ENCODE peak calls at places on chromosomes 3 and 15, in nine cellular contexts. K is HCT116, H is SK-N-SH, T is A549, Z is NB4, P is HepG2, V is endothelial cell of umbilical vein, W is H1, G is GM12878. U is an unnamed sample.
A peak's percentile ranks its signal among the peaks of the same experiment; 100 is the strongest.

GRCh38 chr15:82647045-82647834 is at the start of gene CPEB1:
- DNase-seq in Z (no peak), V (no peak), G (no peak), K (no peak), P (no peak), H (peak; percentile 90), T (peak; percentile 66), W (no peak), U (peak; percentile 49)

GRCh38 chr3:150495563-150496168 is 50.6 kb downstream of the SERP1 start:
- DNase-seq in K (peak; percentile 35), W (no peak), T (peak; percentile 39), Z (peak; percentile 51), G (no peak), V (peak; percentile 75), P (peak; percentile 32), H (peak; percentile 50), U (no peak)

GRCh38 chr3:67524046-67524445 is 130.4 kb downstream of the SUCLG2 start:
- DNase-seq in W (no peak), V (no peak), Z (no peak), T (no peak), G (no peak), K (no peak), H (no peak), P (no peak), U (no peak)

GRCh38 chr15:69758810-69759410 is 306.3 kb downstream of the RPLP1 start:
- DNase-seq in P (no peak), G (peak; percentile 56), W (no peak), T (no peak), H (no peak), K (no peak), V (peak; percentile 27), Z (peak; percentile 98), U (no peak)

GRCh38 chr3:172087827-172088580 is 48.6 kb downstream of the FNDC3B start:
- DNase-seq in Z (no peak), H (no peak), W (no peak), K (no peak), T (no peak), G (peak; percentile 45), V (no peak), P (no peak), U (no peak)

GRCh38 chr3:14285526-14285925 is 106.9 kb downstream of the LSM3 start:
- DNase-seq in Z (no peak), K (no peak), W (no peak), G (no peak), V (no peak), P (no peak), T (no peak), H (no peak), U (no peak)

GRCh38 chr15:65576669-65577068 is 34.3 kb downstream of the INTS14 start:
- DNase-seq in P (no peak), T (no peak), G (no peak), W (no peak), K (no peak), H (no peak), Z (no peak), V (peak; percentile 70), U (no peak)

GRCh38 chr3:59482684-59483083 is 432.9 kb upstream of the CFAP20DC start:
- DNase-seq in V (no peak), P (no peak), T (no peak), G (no peak), H (no peak), Z (no peak), K (no peak), W (no peak), U (no peak)

GRCh38 chr15:23694592-23694991 is 7.5 kb upstream of the NDN start:
- DNase-seq in K (no peak), G (no peak), P (no peak), H (no peak), Z (no peak), V (no peak), W (no peak), T (no peak), U (no peak)

GRCh38 chr3:126397610-126398422 is 3.1 kb downstream of the CFAP100 start:
- DNase-seq in G (no peak), H (no peak), W (no peak), P (no peak), Z (no peak), K (no peak), T (no peak), V (no peak), U (no peak)

GRCh38 chr3:101377209-101377608 is 56.8 kb upstream of the IMPG2 start:
- DNase-seq in T (no peak), H (no peak), W (no peak), G (peak; percentile 12), Z (no peak), K (no peak), P (no peak), V (peak; percentile 1), U (no peak)

GRCh38 chr3:169664034-169664820 is 715 bp upstream of the MECOM start:
- DNase-seq in T (no peak), P (no peak), Z (no peak), V (peak; percentile 71), K (no peak), G (no peak), H (peak; percentile 35), W (no peak), U (no peak)

GRCh38 chr15:96947830-96948229 is 617.3 kb downstream of the NR2F2 start:
- DNase-seq in T (no peak), G (no peak), Z (no peak), W (no peak), H (peak; percentile 10), P (no peak), V (peak; percentile 22), K (no peak), U (peak; percentile 38)

GRCh38 chr3:123105201-123106189 is 38.7 kb downstream of the PDIA5 start:
- DNase-seq in H (no peak), T (no peak), V (no peak), Z (no peak), G (peak; percentile 33), K (no peak), W (no peak), P (no peak), U (no peak)

GRCh38 chr3:9216736-9217135 is 32.7 kb downstream of the SRGAP3 start:
- DNase-seq in T (no peak), H (no peak), Z (no peak), W (no peak), K (no peak), V (no peak), G (no peak), P (no peak), U (no peak)

DNA sequence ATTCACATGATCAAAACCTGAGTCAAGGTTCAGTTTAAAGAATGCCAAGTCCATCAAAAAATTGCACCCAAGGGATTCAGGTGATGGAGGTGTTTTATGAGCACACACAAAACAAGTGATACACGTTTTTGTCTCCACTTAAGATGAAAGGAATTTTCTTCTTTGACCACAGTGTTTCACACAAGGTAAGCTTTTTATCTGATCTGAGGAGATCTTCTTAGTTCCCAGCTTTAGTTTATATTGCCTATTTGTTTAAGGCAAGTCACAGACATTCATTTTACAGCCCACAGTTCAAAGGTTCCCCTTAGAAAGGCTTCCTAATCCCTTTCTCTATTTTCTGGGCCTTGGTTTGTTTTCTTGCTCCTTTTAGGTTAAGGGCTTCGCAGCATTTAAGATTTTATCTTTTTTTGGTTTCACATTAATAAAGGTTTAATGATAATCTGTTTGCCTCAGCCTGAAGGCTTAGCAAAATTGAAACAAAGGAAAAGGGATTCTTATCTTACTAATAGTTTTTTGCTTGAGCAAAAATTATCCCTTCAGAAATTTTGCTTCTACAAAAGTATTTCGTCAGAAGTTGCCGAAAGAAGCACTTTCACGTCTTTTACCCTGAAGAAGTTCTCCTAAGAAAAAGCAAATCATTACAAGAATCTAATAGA is 420.5 kb upstream of the NAALADL2 start:
- DNase-seq in G (no peak), Z (no peak), W (no peak), T (no peak), H (no peak), K (peak; percentile 76), V (peak; percentile 43), P (no peak), U (no peak)
- TF ChIP-seq MAX in G (no peak), Z (no peak), W (no peak), T (no peak), H (no peak), K (no peak), V (no peak), P (no peak), U (no peak)

DNA sequence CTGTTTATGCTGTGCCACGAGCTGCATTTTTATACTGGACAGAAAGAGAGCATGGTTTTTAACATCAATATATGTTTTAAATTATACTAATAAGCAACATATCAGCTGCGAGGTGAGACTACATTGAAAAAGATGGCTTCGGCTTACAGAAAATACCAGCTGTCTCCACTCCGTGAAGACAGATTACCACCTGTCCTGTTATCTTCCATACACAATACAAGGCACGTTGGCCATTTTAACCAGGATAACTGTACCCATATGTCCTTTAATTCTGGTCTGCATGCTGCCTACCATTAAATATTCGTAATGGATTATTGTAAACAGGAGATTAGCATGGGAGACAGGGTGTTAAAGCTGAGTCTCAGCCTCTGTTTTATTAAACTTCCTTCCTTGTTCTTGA is 855.6 kb downstream of the ROBO1 start:
- DNase-seq in W (no peak), K (no peak), Z (no peak), P (no peak), H (peak; percentile 4), G (no peak), V (no peak), T (no peak), U (no peak)
- TF ChIP-seq MAX in W (no peak), K (no peak), Z (no peak), P (no peak), H (no peak), G (no peak), V (no peak), T (no peak), U (no peak)

DNA sequence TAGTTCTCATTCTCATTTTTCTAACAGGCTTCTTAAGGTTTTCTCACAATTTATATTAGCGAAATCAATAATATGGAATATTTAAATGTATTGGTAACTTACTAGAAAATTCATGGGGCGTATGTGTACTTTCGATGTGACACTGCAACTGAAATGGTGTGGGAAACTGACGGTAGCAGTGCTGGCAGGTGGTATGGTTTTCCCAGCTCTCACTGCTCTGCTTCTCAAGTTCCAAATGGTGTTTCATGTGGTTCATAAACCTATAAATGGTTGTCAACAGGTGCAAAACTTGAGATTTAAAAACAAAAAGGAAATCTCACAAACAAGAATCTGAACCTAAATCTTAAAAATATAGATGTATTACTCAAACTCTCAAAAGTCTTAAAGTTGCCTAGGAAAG is 54.7 kb downstream of the ZNF280D start:
- DNase-seq in G (no peak), W (no peak), K (no peak), T (no peak), P (no peak), V (no peak), H (no peak), Z (no peak), U (no peak)
- TF ChIP-seq MAX in G (no peak), W (no peak), K (no peak), T (no peak), P (no peak), V (no peak), H (no peak), Z (no peak), U (no peak)

GRCh38 chr15:84819291-84819768 is 2.2 kb downstream of the ALPK3 start:
- DNase-seq in V (peak; percentile 25), W (no peak), H (peak; percentile 46), G (no peak), Z (peak; percentile 23), K (no peak), T (no peak), P (peak; percentile 49), U (no peak)
- TF ChIP-seq MAX in V (no peak), W (no peak), H (no peak), G (no peak), Z (no peak), K (no peak), T (no peak), P (no peak), U (no peak)

GRCh38 chr3:125374501-125374995 is 577 bp downstream of the ZNF148 start:
- DNase-seq in P (peak; percentile 43), W (no peak), K (no peak), G (no peak), T (peak; percentile 38), Z (peak; percentile 70), V (peak; percentile 65), H (peak; percentile 86), U (peak; percentile 49)
- TF ChIP-seq MAX in P (no peak), W (no peak), K (no peak), G (no peak), T (no peak), Z (no peak), V (no peak), H (no peak), U (no peak)

U was measured in WTC11.